ENCODE peak calls at places on chromosomes 5 and 9, in six cellular contexts. Z is K562, F is GM12891, X is H1, U is GM12878, D is HepG2. J is an unnamed sample.

GRCh38 chr9:120366646-120367019 is 213.3 kb downstream of the CDK5RAP2 start:
- DNase-seq in X (no peak), U (no peak), F (no peak), D (peak), Z (no peak), J (no peak)

GRCh38 chr9:121963542-121963995 is 129.5 kb downstream of the TTLL11 start:
- DNase-seq in F (no peak), Z (no peak), X (no peak), U (no peak), D (no peak), J (no peak)

GRCh38 chr5:32753765-32754164 is 42.6 kb downstream of the NPR3 start:
- DNase-seq in Z (no peak), F (no peak), D (no peak), U (no peak), X (no peak), J (no peak)

GRCh38 chr5:68189171-68189570 is 26.4 kb upstream of the PIK3R1 start:
- DNase-seq in U (no peak), X (no peak), Z (no peak), F (no peak), D (no peak), J (no peak)

GRCh38 chr9:79629721-79630120 is 58.0 kb downstream of the TLE4 start:
- DNase-seq in X (no peak), F (no peak), U (no peak), Z (no peak), D (no peak), J (no peak)

GRCh38 chr9:128575469-128575868 is 23.1 kb downstream of the SPTAN1 start:
- DNase-seq in Z (no peak), X (no peak), D (no peak), U (no peak), F (no peak), J (no peak)

GRCh38 chr5:150303660-150304411 is 1.1 kb upstream of the ARSI start:
- DNase-seq in D (no peak), Z (no peak), U (no peak), X (no peak), F (no peak), J (no peak)

GRCh38 chr9:104819033-104819432 is 55.1 kb downstream of the NIPSNAP3B start:
- DNase-seq in X (no peak), F (no peak), Z (no peak), U (no peak), D (no peak), J (no peak)

GRCh38 chr5:135215617-135215995 is 181.6 kb upstream of the PITX1 start:
- DNase-seq in X (no peak), Z (no peak), U (no peak), F (no peak), D (no peak), J (no peak)

GRCh38 chr5:35924122-35924949 is 14.1 kb downstream of the CAPSL start:
- DNase-seq in X (no peak), Z (no peak), U (no peak), F (no peak), D (no peak), J (no peak)

GRCh38 chr9:121700165-121700830 is 48.9 kb downstream of the DAB2IP start:
- DNase-seq in X (peak), Z (no peak), F (no peak), U (no peak), D (no peak), J (no peak)

GRCh38 chr9:92328225-92328624 is 2.5 kb downstream of the CENPP start:
- DNase-seq in D (peak), F (no peak), Z (no peak), U (no peak), X (no peak), J (no peak)

GRCh38 chr5:149239917-149240316 is 31.7 kb upstream of the AFAP1L1 start:
- DNase-seq in X (no peak), Z (no peak), F (no peak), D (no peak), U (no peak), J (no peak)

GRCh38 chr9:88233091-88233490 is 94.8 kb upstream of the SPATA31C2 start:
- DNase-seq in X (no peak), Z (no peak), U (no peak), D (no peak), F (no peak), J (no peak)

GRCh38 chr9:126423022-126423708 is 96.5 kb downstream of the MVB12B start:
- DNase-seq in F (no peak), U (no peak), Z (no peak), X (no peak), D (no peak), J (no peak)

GRCh38 chr9:137138701-137139467 is at the start of gene GRIN1:
- DNase-seq in Z (peak), X (peak), F (no peak), U (no peak), D (no peak), J (peak)

GRCh38 chr5:8600843-8601242 is 731.9 kb downstream of the MTRR start:
- DNase-seq in U (no peak), Z (no peak), F (no peak), X (no peak), D (no peak), J (no peak)

GRCh38 chr9:135961811-135962695 is 880 bp upstream of the UBAC1 start:
- DNase-seq in D (no peak), Z (no peak), F (no peak), U (no peak), X (no peak), J (no peak)

GRCh38 chr5:118987988-118988945 is at the start of gene DTWD2:
- DNase-seq in F (peak), X (peak), D (peak), Z (peak), U (peak), J (peak)

GRCh38 chr5:133885566-133885965 is 82.9 kb downstream of the C5orf15 start:
- DNase-seq in X (no peak), D (no peak), Z (no peak), U (no peak), F (no peak), J (no peak)

GRCh38 chr5:62354028-62354874 is 48.2 kb downstream of the KIF2A start:
- DNase-seq in D (peak), Z (peak), U (peak), X (no peak), F (no peak), J (no peak)

GRCh38 chr5:130520211-130520610 is 615.9 kb downstream of the CHSY3 start:
- DNase-seq in F (no peak), Z (no peak), X (no peak), U (no peak), D (no peak), J (no peak)

GRCh38 chr5:180990086-180990888 is 1.6 kb downstream of the BTNL3 start:
- DNase-seq in Z (no peak), F (no peak), X (no peak), U (no peak), D (no peak), J (no peak)

DNA sequence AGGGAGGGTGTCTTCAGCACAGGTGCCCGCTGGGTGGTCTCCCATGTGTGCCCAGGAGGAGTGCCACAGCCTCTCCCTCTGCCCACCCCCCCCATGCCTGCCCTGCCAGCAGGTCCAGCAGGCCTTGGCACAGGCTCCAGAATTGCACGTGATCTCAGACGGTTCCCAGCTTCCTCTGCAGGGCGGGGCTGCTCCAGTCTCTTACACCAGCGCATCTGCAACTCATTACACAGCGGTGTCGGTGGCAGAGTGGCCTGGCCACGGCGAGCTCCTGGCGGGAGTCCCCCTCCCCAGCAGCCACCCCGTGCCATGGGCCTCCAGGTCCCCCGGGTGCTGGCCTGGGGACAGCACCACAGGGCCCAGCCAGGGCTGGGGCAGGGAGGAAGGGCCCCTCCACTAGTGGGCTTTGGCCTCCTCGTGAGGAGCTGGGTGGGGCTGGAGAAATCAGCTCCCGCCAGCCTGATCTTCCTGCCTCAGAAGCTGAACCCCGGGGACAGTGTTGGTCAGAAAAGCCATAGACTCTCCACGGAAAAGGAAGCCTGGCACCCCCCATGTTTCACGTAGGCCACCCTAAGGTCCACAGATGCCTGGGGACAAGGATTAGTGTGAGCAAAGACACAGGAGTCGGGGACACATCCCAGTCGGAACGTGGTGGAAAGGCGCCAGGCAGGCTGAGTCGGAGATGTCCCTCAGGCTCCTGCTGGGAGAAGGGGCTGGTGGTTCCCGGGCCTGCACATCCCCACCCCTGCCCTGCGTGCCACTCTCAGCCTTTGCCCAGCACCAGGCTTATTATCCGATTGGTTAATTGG is 40.2 kb downstream of the RXRA start:
- DNase-seq in F (no peak), U (no peak), X (no peak), D (no peak), Z (peak), J (no peak)
- TF ChIP-seq POLR2A in F (no peak), U (no peak), X (no peak), D (no peak), Z (no peak), J (no peak)

GRCh38 chr5:107517185-107517868 is 153.4 kb downstream of the EFNA5 start:
- DNase-seq in Z (no peak), X (no peak), U (no peak), F (no peak), D (no peak), J (no peak)

GRCh38 chr5:107516452-107517184 is 154.1 kb downstream of the EFNA5 start:
- DNase-seq in Z (no peak), X (no peak), U (no peak), D (no peak), F (no peak), J (no peak)

GRCh38 chr5:107514305-107514704 is 156.4 kb downstream of the EFNA5 start:
- DNase-seq in Z (no peak), D (no peak), U (no peak), F (no peak), X (no peak), J (no peak)

GRCh38 chr5:107513337-107514125 is 157.2 kb downstream of the EFNA5 start:
- DNase-seq in F (no peak), U (peak), D (no peak), Z (no peak), X (no peak), J (no peak)

GRCh38 chr5:107515521-107515920 is 155.2 kb downstream of the EFNA5 start:
- DNase-seq in U (no peak), D (no peak), X (no peak), F (no peak), Z (no peak), J (no peak)
- TF ChIP-seq POLR2AphosphoS5 in U (no peak), D (no peak), X (no peak), F (no peak), Z (no peak), J (no peak)

DNA sequence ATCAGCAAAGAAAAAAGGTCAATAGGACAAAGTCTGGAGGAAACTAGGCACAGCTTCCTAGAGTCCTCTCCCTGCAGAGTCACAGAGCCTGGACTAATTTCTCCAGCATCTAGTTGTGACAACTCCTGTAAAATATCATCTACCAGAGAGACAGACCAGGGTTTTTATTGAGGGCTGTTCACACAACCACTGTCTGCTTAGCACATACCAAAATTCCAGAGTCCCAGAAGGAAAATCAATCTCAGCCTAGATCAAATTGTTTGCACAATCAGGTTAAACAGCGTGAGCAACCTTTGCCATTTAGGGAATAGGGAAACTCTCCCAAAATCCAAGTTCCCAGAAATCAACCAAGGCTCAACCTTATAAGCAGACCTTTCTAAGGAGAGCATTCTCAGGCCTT is 190.3 kb downstream of the SYK start:
- DNase-seq in U (no peak), Z (no peak), F (no peak), D (peak), X (no peak), J (no peak)
- TF ChIP-seq TAF1 in U (no peak), Z (no peak), F (no peak), D (no peak), X (no peak), J (no peak)

GRCh38 chr5:54224083-54224836 is 86.1 kb downstream of the ARL15 start:
- DNase-seq in Z (no peak), X (no peak), U (no peak), D (no peak), F (no peak), J (no peak)

GRCh38 chr5:54229041-54229780 is 81.2 kb downstream of the ARL15 start:
- DNase-seq in F (peak), D (peak), Z (peak), X (peak), U (no peak), J (peak)

GRCh38 chr5:54222336-54222735 is 88.0 kb downstream of the ARL15 start:
- DNase-seq in Z (no peak), F (no peak), X (no peak), U (no peak), D (no peak), J (no peak)

GRCh38 chr5:54226215-54226614 is 84.2 kb downstream of the ARL15 start:
- DNase-seq in Z (no peak), F (no peak), X (no peak), U (no peak), D (no peak), J (no peak)

GRCh38 chr5:54227109-54227508 is 83.3 kb downstream of the ARL15 start:
- DNase-seq in U (no peak), Z (no peak), X (no peak), D (no peak), F (no peak), J (no peak)
- TF ChIP-seq POLR2A in U (no peak), Z (no peak), X (no peak), D (no peak), F (no peak), J (no peak)

GRCh38 chr5:110880413-110880812 is 141.6 kb downstream of the SLC25A46 start:
- DNase-seq in D (no peak), X (no peak), F (no peak), U (peak), Z (no peak), J (no peak)
- TF ChIP-seq POLR2AphosphoS5 in D (no peak), X (no peak), F (no peak), U (no peak), Z (no peak), J (no peak)

DNA sequence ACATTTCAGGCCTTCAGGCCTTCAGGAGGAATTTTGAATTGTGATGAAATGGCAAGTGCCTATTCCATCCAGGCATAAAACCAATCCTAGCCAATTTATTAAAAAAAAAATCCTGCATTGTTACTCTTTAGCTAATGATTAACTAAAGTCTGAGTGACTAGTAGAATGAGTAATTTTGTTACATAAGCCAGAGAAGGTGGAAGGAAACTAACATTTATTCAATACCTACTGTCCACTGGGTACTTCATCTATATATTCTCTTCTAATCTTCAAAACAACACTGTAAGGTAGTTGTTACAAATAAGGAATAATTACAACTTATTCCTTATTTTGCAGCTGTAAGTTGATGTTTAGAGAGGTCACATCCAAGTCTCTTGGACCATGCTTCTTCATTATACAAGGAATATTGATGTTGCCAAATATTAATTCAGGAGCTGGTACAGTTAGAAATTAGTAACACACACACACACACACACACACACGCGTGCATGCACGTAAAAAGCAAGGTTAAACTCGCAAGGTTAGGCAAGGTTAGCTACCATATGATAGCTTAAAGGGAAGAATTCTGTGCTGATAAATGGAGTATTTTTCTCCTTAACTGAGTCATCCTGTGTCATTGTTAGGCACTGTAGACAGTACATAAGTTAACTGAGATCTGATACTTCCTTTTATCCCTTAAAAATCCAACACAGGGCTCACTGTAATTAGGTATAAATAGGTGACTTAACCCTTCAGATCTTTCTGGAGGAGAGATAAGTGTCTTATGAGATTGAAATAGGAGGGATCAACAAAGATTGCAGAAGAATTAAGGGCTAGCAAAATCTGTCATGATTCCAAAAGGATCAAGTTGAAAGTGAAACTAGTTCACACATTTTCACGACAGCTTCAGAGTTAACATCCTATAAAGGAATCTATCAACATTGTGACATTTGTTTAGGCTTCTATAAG is 596.9 kb downstream of the PDE4D start:
- DNase-seq in U (no peak), D (peak), Z (no peak), X (no peak), F (no peak), J (no peak)
- TF ChIP-seq TAF1 in U (no peak), D (no peak), Z (no peak), X (no peak), F (no peak), J (no peak)